ENCODE peak calls at places on chromosomes 7 and 10, in five cellular contexts. W is esophagus muscularis mucosa; G is NCI-H345; K is stimulated activated CD4-positive, alpha-beta T cell treated with anti-CD3 and anti-CD28 coated beads, TNF-alpha, amount 100 ng/mL, for 48 hours; X is posterior cingulate gyrus. C is an unnamed sample.

GRCh38 chr10:32125023-32125422 is 68.8 kb upstream of the KIF5B start:
- DNase-seq in W (no peak), G (no peak), K (no peak), X (no peak), C (peak)

GRCh38 chr7:50723888-50724287 is 58.8 kb downstream of the GRB10 start:
- DNase-seq in W (no peak), G (no peak), K (no peak), X (no peak), C (no peak)

GRCh38 chr10:45439873-45440272 is 65.9 kb downstream of the ALOX5 start:
- DNase-seq in W (no peak), G (no peak), K (no peak), X (no peak), C (no peak)

GRCh38 chr7:22911889-22912288 is 89.2 kb upstream of the TOMM7 start:
- DNase-seq in W (no peak), G (no peak), K (no peak), X (no peak), C (no peak)

GRCh38 chr7:51325231-51325630 is 8.6 kb upstream of the COBL start:
- DNase-seq in W (no peak), G (no peak), K (no peak), X (no peak), C (no peak)

GRCh38 chr10:63700935-63701263 is 179.7 kb downstream of the REEP3 start:
- DNase-seq in W (no peak), G (no peak), K (no peak), X (no peak), C (no peak)

GRCh38 chr7:27097686-27098492 is 2.1 kb upstream of the HOXA1 start:
- DNase-seq in W (no peak), G (no peak), K (no peak), X (no peak), C (no peak)

GRCh38 chr10:32263300-32263699 is 83.7 kb downstream of the EPC1 start:
- DNase-seq in W (no peak), G (no peak), K (no peak), X (no peak), C (no peak)

GRCh38 chr10:91201213-91201996 is 19.1 kb upstream of the PCGF5 start:
- DNase-seq in W (no peak), G (no peak), K (no peak), X (no peak), C (no peak)

GRCh38 chr7:97381815-97382214 is 264.3 kb downstream of the SDHAF3 start:
- DNase-seq in W (no peak), G (no peak), K (no peak), X (no peak), C (no peak)

GRCh38 chr7:4700577-4701235 is 18.6 kb downstream of the FOXK1 start:
- DNase-seq in W (no peak), G (no peak), K (peak), X (peak), C (peak)

GRCh38 chr10:17129711-17130110 is at the start of gene CUBN:
- DNase-seq in W (no peak), G (no peak), K (no peak), X (no peak), C (no peak)

GRCh38 chr10:71338728-71339495 is 19.9 kb downstream of the SLC29A3 start:
- DNase-seq in W (no peak), G (no peak), K (no peak), X (no peak), C (no peak)

GRCh38 chr10:100374137-100374655 is 27.2 kb downstream of the SCD start:
- DNase-seq in W (no peak), G (no peak), K (no peak), X (no peak), C (no peak)

GRCh38 chr7:115230882-115231508 is 309.1 kb downstream of the MDFIC start:
- DNase-seq in W (no peak), G (peak), K (no peak), X (no peak), C (no peak)

GRCh38 chr7:157428554-157428945 is 91.7 kb downstream of the DNAJB6 start:
- DNase-seq in W (no peak), G (no peak), K (no peak), X (peak), C (no peak)

GRCh38 chr10:3835770-3836169 is 50.8 kb upstream of the KLF6 start:
- DNase-seq in W (no peak), G (no peak), K (no peak), X (no peak), C (peak)

GRCh38 chr7:100190059-100190711 is 12.5 kb downstream of the STAG3 start:
- DNase-seq in W (no peak), G (no peak), K (no peak), X (no peak), C (no peak)

GRCh38 chr10:62594093-62594520 is 210.4 kb upstream of the ADO start:
- DNase-seq in W (no peak), G (peak), K (no peak), X (peak), C (peak)

GRCh38 chr10:62512732-62513475 is 138.7 kb downstream of the ZNF365 start:
- DNase-seq in W (no peak), G (no peak), K (no peak), X (no peak), C (no peak)

GRCh38 chr7:51062222-51062987 is 254.2 kb downstream of the COBL start:
- DNase-seq in W (peak), G (no peak), K (no peak), X (no peak), C (peak)

GRCh38 chr10:119516381-119517234 is 25.9 kb downstream of the RGS10 start:
- DNase-seq in W (no peak), G (no peak), K (peak), X (peak), C (peak)

GRCh38 chr10:119541046-119541445 is 1.5 kb downstream of the RGS10 start:
- DNase-seq in W (no peak), G (no peak), K (no peak), X (no peak), C (no peak)

GRCh38 chr7:50970092-50970491 is 187.4 kb upstream of the GRB10 start:
- DNase-seq in W (peak), G (no peak), K (no peak), X (no peak), C (no peak)

GRCh38 chr10:121662945-121663917 is 65.0 kb upstream of the FGFR2 start:
- DNase-seq in W (no peak), G (no peak), K (no peak), X (peak), C (peak)

GRCh38 chr7:21300692-21301091 is 127.2 kb upstream of the SP4 start:
- DNase-seq in W (no peak), G (no peak), K (no peak), X (no peak), C (no peak)

C was measured in Ammon's horn.